ENCODE peak calls at places on chromosomes 2 and 18, in seven cellular contexts. One of them, this sample, is unnamed.

GRCh38 chr2:26587966-26588365 is 53.2 kb downstream of the CIB4 start:
- DNase-seq in activated gamma-delta T cell treated with Interleukin-2 at 50 U/mL for 16 hours: no peak
- DNase-seq in Caki2: no peak
- DNase-seq in hypothalamus: no peak
- DNase-seq in substantia nigra: no peak
- DNase-seq in OCI-LY7: no peak
- DNase-seq in NCI-H2081: peak; percentile 81
- DNase-seq in this sample: no peak

GRCh38 chr18:43751203-43751602 is 473.9 kb upstream of the SYT4 start:
- DNase-seq in activated gamma-delta T cell treated with Interleukin-2 at 50 U/mL for 16 hours: no peak
- DNase-seq in Caki2: no peak
- DNase-seq in hypothalamus: no peak
- DNase-seq in substantia nigra: no peak
- DNase-seq in OCI-LY7: no peak
- DNase-seq in NCI-H2081: no peak
- DNase-seq in this sample: no peak

GRCh38 chr2:73031725-73032701 is 39.5 kb downstream of the SFXN5 start:
- DNase-seq in activated gamma-delta T cell treated with Interleukin-2 at 50 U/mL for 16 hours: no peak
- DNase-seq in Caki2: no peak
- DNase-seq in hypothalamus: no peak
- DNase-seq in substantia nigra: no peak
- DNase-seq in OCI-LY7: no peak
- DNase-seq in NCI-H2081: no peak
- DNase-seq in this sample: no peak

GRCh38 chr2:154697422-154698237 is 865 bp upstream of the KCNJ3 start:
- DNase-seq in activated gamma-delta T cell treated with Interleukin-2 at 50 U/mL for 16 hours: no peak
- DNase-seq in Caki2: no peak
- DNase-seq in hypothalamus: peak; percentile 44
- DNase-seq in substantia nigra: peak; percentile 36
- DNase-seq in OCI-LY7: no peak
- DNase-seq in NCI-H2081: peak; percentile 74
- DNase-seq in this sample: peak; percentile 39

GRCh38 chr18:70288171-70288850 is 534 bp upstream of the SOCS6 start:
- DNase-seq in activated gamma-delta T cell treated with Interleukin-2 at 50 U/mL for 16 hours: no peak
- DNase-seq in Caki2: peak; percentile 24
- DNase-seq in hypothalamus: peak; percentile 57
- DNase-seq in substantia nigra: no peak
- DNase-seq in OCI-LY7: no peak
- DNase-seq in NCI-H2081: no peak
- DNase-seq in this sample: no peak

GRCh38 chr2:21118302-21118920 is 5.4 kb upstream of the TDRD15 start:
- DNase-seq in activated gamma-delta T cell treated with Interleukin-2 at 50 U/mL for 16 hours: no peak
- DNase-seq in Caki2: peak; percentile 26
- DNase-seq in hypothalamus: no peak
- DNase-seq in substantia nigra: peak; percentile 19
- DNase-seq in OCI-LY7: peak; percentile 57
- DNase-seq in NCI-H2081: peak; percentile 55
- DNase-seq in this sample: peak; percentile 52

GRCh38 chr2:233917146-233917545 is at the start of gene TRPM8:
- DNase-seq in activated gamma-delta T cell treated with Interleukin-2 at 50 U/mL for 16 hours: no peak
- DNase-seq in Caki2: no peak
- DNase-seq in hypothalamus: no peak
- DNase-seq in substantia nigra: no peak
- DNase-seq in OCI-LY7: no peak
- DNase-seq in NCI-H2081: no peak
- DNase-seq in this sample: no peak

GRCh38 chr2:132542953-132543569 is 126.5 kb downstream of the GPR39 start:
- DNase-seq in activated gamma-delta T cell treated with Interleukin-2 at 50 U/mL for 16 hours: no peak
- DNase-seq in Caki2: peak; percentile 35
- DNase-seq in hypothalamus: no peak
- DNase-seq in substantia nigra: no peak
- DNase-seq in OCI-LY7: no peak
- DNase-seq in NCI-H2081: no peak
- DNase-seq in this sample: no peak

GRCh38 chr2:33086400-33087015 is 139.8 kb downstream of the LTBP1 start:
- DNase-seq in activated gamma-delta T cell treated with Interleukin-2 at 50 U/mL for 16 hours: no peak
- DNase-seq in Caki2: no peak
- DNase-seq in hypothalamus: no peak
- DNase-seq in substantia nigra: no peak
- DNase-seq in OCI-LY7: peak; percentile 81
- DNase-seq in NCI-H2081: no peak
- DNase-seq in this sample: no peak

This sample was measured in midbrain.